ENCODE peak calls at places on chromosomes 5 and 9, in ten cellular contexts. M is OCI-LY7, P is prostate gland, W is ovary, X is IMR-90, G is NB4, V is HCT116, E is sigmoid colon, T is left ventricle myocardium inferior, B is brain microvascular endothelial cell. N is an unnamed sample.

GRCh38 chr5:165325201-165325600 is 1819.8 kb downstream of the MAT2B start:
- DNase-seq in V (no peak), B (peak), M (no peak), T (no peak), W (no peak), G (no peak), P (no peak), E (no peak), X (peak), N (no peak)

GRCh38 chr9:93224591-93224990 is 40.7 kb downstream of the WNK2 start:
- DNase-seq in M (no peak), W (no peak), V (peak), G (no peak), E (no peak), T (no peak), X (no peak), B (no peak), P (peak), N (no peak)

GRCh38 chr9:133636902-133637301 is 739 bp downstream of the DBH start:
- DNase-seq in B (no peak), W (no peak), P (no peak), T (no peak), E (no peak), M (no peak), G (no peak), X (no peak), V (no peak), N (no peak)

GRCh38 chr9:127397722-127398647 is 1.0 kb downstream of the SLC2A8 start:
- DNase-seq in B (peak), W (peak), T (peak), X (peak), M (peak), V (no peak), E (peak), P (peak), G (no peak), N (peak)

GRCh38 chr9:112061152-112061740 is 113.9 kb downstream of the SUSD1 start:
- DNase-seq in X (peak), V (peak), T (peak), P (no peak), E (peak), W (no peak), G (peak), M (no peak), B (peak), N (peak)

GRCh38 chr9:130521715-130522114 is 57.7 kb upstream of the FUBP3 start:
- DNase-seq in W (no peak), V (no peak), T (no peak), M (no peak), P (no peak), G (no peak), E (no peak), X (no peak), B (no peak), N (no peak)

GRCh38 chr5:174735498-174736350 is 11.3 kb downstream of the MSX2 start:
- DNase-seq in M (no peak), G (no peak), V (peak), W (no peak), P (peak), E (no peak), T (no peak), X (no peak), B (no peak), N (no peak)

GRCh38 chr5:9712506-9713285 is 82.5 kb upstream of the TAS2R1 start:
- DNase-seq in W (no peak), M (no peak), X (peak), T (no peak), P (no peak), E (no peak), B (peak), V (no peak), G (no peak), N (no peak)

GRCh38 chr9:35907732-35908483 is 1.4 kb upstream of the SPAAR start:
- DNase-seq in T (peak), E (peak), P (peak), M (no peak), W (peak), G (no peak), B (peak), V (peak), X (peak), N (peak)

GRCh38 chr9:136657975-136658848 is 4.5 kb upstream of the EGFL7 start:
- DNase-seq in V (no peak), B (no peak), X (no peak), E (no peak), P (no peak), M (no peak), T (peak), W (no peak), G (no peak), N (peak)

GRCh38 chr5:178413992-178414391 is 176.2 kb downstream of the COL23A1 start:
- DNase-seq in T (no peak), W (no peak), V (no peak), G (no peak), E (peak), M (no peak), X (no peak), P (no peak), B (no peak), N (no peak)

DNA sequence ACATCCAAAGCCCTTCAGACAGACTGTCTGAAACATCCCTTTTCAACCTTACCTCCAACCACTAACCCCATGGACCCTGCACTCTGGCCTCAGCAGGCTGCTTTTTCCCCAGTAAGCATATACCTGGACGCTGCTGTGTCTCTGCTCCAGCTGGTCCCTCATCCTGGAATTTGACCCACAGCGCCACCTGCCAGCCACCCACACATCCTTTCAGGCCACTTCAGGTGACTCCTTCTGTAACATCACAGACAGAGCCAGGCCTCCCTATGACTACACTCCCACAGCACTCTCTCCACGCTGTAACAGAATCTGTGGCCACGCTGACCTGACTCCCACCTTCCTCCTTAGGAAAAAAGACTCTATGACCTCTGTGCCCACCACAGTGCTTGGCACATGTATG is 3.4 kb downstream of the MGAT1 start:
- DNase-seq in W (no peak), V (no peak), B (no peak), T (no peak), M (no peak), P (no peak), G (no peak), X (no peak), E (peak), N (no peak)
- TF ChIP-seq CTCF in W (no peak), V (peak), B (peak), T (peak), M (peak), P (peak), G (peak), X (peak), E (no peak), N (peak)

GRCh38 chr9:15355669-15356068 is 48.7 kb upstream of the TTC39B start:
- DNase-seq in P (no peak), E (no peak), V (no peak), G (no peak), X (no peak), M (no peak), T (no peak), W (no peak), B (no peak), N (no peak)
- H3K4me3 ChIP-seq in P (no peak), E (no peak), V (no peak), G (no peak), X (no peak), M (no peak), T (no peak), W (no peak), B (no peak), N (no peak)

GRCh38 chr5:37494756-37495155 is 115.6 kb downstream of the WDR70 start:
- DNase-seq in G (no peak), B (no peak), X (no peak), E (peak), P (peak), V (no peak), M (no peak), T (no peak), W (no peak), N (no peak)
- TF ChIP-seq CTCF in G (no peak), B (no peak), X (no peak), E (no peak), P (no peak), V (no peak), M (no peak), T (no peak), W (no peak), N (no peak)

DNA sequence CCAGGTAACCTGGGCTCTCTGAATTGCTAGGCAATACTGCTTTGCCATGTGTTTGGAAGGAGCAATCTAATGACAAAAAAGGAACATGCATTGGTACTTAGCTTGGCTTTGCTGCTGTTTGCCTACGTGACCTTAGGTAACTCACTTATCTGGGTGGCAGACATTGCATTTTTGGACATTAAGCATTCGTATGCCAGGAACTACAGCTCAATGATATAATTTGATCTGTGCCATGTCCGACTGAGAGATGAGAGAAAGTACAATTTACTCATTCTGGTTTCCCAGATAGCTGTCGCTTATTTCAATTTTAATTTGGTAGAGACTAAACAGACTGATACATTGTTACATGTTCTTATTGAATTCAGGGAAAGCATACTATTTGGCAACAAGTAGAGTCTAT is 63.2 kb upstream of the FRRS1L start:
- DNase-seq in P (no peak), B (no peak), T (no peak), E (no peak), G (no peak), X (no peak), M (no peak), W (no peak), V (no peak), N (no peak)
- H3K4me3 ChIP-seq in P (no peak), B (no peak), T (no peak), E (no peak), G (no peak), X (no peak), M (no peak), W (no peak), V (no peak), N (no peak)